ENCODE peak calls at places on chromosomes 11 and 22, in five cellular contexts. X, Y, J, F and G are unnamed samples. For H3K4me1, the result is how much of the 10 kb centered on the place peaks cover.

GRCh38 chr11:107006076-107006833 is 12.0 kb downstream of the GUCY1A2 start:
- DNase-seq in F (no peak), Y (no peak), X (no peak), J (no peak), G (no peak)

GRCh38 chr11:72349053-72349452 is 85.3 kb downstream of the CLPB start:
- DNase-seq in X (no peak), J (no peak), Y (no peak), F (no peak), G (no peak)

GRCh38 chr11:3929689-3930088 is 74.2 kb downstream of the STIM1 start:
- DNase-seq in Y (no peak), X (no peak), F (no peak), J (no peak), G (no peak)

GRCh38 chr11:115132829-115133228 is 371.4 kb downstream of the CADM1 start:
- DNase-seq in F (no peak), Y (no peak), J (no peak), X (peak), G (no peak)

GRCh38 chr11:45082744-45083543 is 63.5 kb upstream of the PRDM11 start:
- DNase-seq in F (no peak), Y (peak), X (peak), J (no peak), G (no peak)

GRCh38 chr22:39306456-39307361 is 12.7 kb downstream of the RPL3 start:
- DNase-seq in F (no peak), Y (peak), J (peak), X (peak), G (no peak)

GRCh38 chr11:11703885-11704284 is 82.1 kb upstream of the GALNT18 start:
- DNase-seq in X (no peak), J (no peak), F (no peak), Y (no peak), G (no peak)

GRCh38 chr11:11964774-11965150 is 43.7 kb downstream of the DKK3 start:
- DNase-seq in F (no peak), Y (peak), J (no peak), X (no peak), G (no peak)

GRCh38 chr22:50342651-50343540 is at the start of gene PPP6R2:
- DNase-seq in Y (peak), J (peak), X (peak), F (no peak), G (peak)

GRCh38 chr22:49142281-49142680 is 685.4 kb downstream of the BRD1 start:
- DNase-seq in F (no peak), X (no peak), J (no peak), Y (peak), G (no peak)

GRCh38 chr11:124115782-124116616 is 749 bp downstream of the VWA5A start:
- DNase-seq in Y (peak), J (peak), X (peak), F (no peak), G (no peak)

GRCh38 chr22:47289316-47289985 is 527.0 kb downstream of the TBC1D22A start:
- DNase-seq in J (no peak), F (no peak), Y (no peak), X (no peak), G (no peak)

GRCh38 chr22:31840581-31840980 is 86.8 kb downstream of the DEPDC5 start:
- DNase-seq in J (no peak), Y (no peak), F (no peak), X (no peak), G (no peak)

GRCh38 chr11:118313242-118313641 is 8.7 kb downstream of the CD3E start:
- DNase-seq in J (no peak), Y (no peak), X (no peak), F (no peak), G (no peak)

GRCh38 chr11:117824571-117825537 is at the start of gene FXYD2:
- DNase-seq in X (no peak), Y (peak), J (peak), F (no peak), G (no peak)

GRCh38 chr22:40345801-40346177 is 511 bp upstream of the ADSL start:
- DNase-seq in X (no peak), J (peak), Y (peak), F (no peak), G (no peak)

GRCh38 chr11:17402486-17402885 is 14.0 kb upstream of the KCNJ11 start:
- DNase-seq in X (no peak), J (no peak), Y (peak), F (no peak), G (no peak)
- TF ChIP-seq CTCF in X (no peak), J (no peak), Y (no peak), F (no peak), G (no peak)

GRCh38 chr22:27792452-27793165 is 8.9 kb downstream of the MN1 start:
- DNase-seq in J (no peak), F (no peak), X (no peak), Y (no peak), G (no peak)
- H3K4me1 ChIP-seq in J (under half), F (under half), X (half or more), Y (under half), G (under half)

GRCh38 chr11:67273260-67273990 is 7.2 kb downstream of the GRK2 start:
- DNase-seq in X (no peak), F (no peak), Y (peak), J (peak), G (no peak)

GRCh38 chr11:67272327-67273259 is 6.3 kb downstream of the GRK2 start:
- DNase-seq in J (no peak), X (no peak), F (no peak), Y (peak), G (peak)

GRCh38 chr11:67270256-67271211 is 4.3 kb downstream of the GRK2 start:
- DNase-seq in X (peak), F (no peak), J (no peak), Y (peak), G (peak)

GRCh38 chr11:67271212-67271547 is 4.9 kb downstream of the GRK2 start:
- DNase-seq in J (no peak), Y (no peak), F (no peak), X (no peak), G (peak)

GRCh38 chr11:67271548-67272284 is 5.4 kb downstream of the GRK2 start:
- DNase-seq in F (no peak), Y (peak), X (no peak), J (no peak), G (peak)
- TF ChIP-seq POLR2AphosphoS5 in F (no peak), Y (no peak), X (no peak), J (no peak), G (no peak)

DNA sequence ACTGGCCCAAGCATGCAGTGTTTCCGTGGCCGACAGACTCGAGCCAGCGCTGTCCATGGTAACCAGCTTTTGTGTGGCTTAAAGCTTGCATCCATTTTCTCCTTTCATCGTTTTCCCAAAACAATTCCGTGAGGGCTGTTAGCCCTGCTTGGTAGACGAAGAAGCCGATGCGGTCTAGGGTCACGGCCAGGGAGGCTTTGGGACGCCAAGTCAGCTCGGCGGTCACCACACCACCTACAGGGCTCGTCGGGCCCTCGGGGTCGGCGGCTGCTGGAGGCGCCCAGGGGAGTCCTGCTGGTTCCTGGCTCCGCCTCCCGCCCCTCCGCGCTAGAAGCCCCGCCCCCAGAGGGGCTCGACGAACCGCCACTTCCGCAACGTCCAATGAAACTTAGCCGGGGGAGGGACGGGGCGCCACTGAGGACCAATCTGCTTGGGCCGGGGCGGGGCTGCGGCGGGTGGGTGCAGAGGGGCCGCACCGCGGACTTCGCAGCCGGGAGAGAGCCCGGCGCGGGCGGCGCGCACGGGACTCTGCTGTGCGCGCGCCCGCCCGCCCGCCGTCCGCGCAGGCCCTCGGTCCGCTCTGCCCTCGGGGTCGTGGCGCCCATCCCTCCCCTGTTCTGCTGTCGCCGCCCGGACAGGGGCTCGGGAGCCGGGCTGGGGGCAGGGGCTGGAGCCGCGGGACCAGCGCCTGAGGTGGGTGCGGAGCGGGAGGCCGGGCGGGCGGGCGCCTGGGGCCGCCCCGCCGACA is at the start of gene TIGD3:
- DNase-seq in J (peak), X (peak), Y (peak), F (peak), G (peak)
- TF ChIP-seq CTCF in J (no peak), X (no peak), Y (no peak), F (no peak), G (no peak)

DNA sequence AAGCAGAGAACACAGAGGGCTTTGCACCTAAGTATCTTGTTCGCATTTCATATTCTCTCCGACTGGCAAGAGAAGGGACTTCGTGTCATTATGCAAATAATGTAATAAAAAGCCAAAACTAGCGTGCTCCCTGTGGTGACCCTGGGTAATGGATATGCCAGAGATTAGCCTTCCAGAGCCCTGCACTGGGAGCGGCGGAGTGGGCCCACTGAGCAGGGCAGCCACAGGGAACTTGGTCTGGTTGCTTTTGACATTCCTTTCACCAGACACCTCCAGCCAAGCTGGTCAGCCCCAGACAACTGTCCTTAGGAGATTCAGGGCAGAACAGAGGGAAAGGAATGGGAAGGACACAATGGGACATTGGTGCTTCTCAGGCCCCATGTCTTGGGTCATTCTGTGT is 56.1 kb downstream of the FLI1 start:
- DNase-seq in X (no peak), Y (no peak), F (no peak), J (no peak), G (no peak)
- H3K4me1 ChIP-seq in X (under half), Y (under half), F (under half), J (under half), G (under half)

GRCh38 chr11:34407121-34407813 is 31.5 kb upstream of the CAT start:
- DNase-seq in Y (no peak), J (peak), X (no peak), F (no peak), G (peak)
- TF ChIP-seq POLR2AphosphoS5 in Y (no peak), J (no peak), X (no peak), F (no peak), G (no peak)

GRCh38 chr11:36711104-36711825 is 113.2 kb upstream of the RAG2 start:
- DNase-seq in J (no peak), X (peak), F (no peak), Y (no peak), G (no peak)
- TF ChIP-seq CTCF in J (no peak), X (peak), F (peak), Y (no peak), G (no peak)

DNA sequence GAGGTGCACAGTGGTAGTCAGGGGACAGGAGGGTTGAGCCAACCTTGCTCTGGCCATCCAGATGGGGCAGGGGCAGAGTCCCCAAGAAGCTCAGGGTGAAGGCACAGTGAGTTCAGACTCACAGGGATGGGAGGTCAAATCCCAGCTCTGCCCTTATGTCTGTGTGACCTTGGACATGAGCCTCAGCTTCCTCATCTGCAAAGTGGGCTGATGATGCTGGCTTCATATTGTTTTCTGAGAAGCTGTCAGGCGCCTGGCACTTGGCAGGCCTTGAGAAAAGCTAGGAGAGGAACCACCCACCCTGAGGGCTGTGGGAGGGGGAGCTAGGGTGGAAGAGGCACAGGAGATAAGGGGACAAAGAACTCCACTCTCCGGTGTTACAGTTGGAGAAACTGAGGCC is 23.6 kb downstream of the CYTH4 start:
- DNase-seq in X (no peak), Y (no peak), F (no peak), J (no peak), G (no peak)
- H3K4me1 ChIP-seq in X (under half), Y (half or more), F (half or more), J (half or more), G (under half)

DNA sequence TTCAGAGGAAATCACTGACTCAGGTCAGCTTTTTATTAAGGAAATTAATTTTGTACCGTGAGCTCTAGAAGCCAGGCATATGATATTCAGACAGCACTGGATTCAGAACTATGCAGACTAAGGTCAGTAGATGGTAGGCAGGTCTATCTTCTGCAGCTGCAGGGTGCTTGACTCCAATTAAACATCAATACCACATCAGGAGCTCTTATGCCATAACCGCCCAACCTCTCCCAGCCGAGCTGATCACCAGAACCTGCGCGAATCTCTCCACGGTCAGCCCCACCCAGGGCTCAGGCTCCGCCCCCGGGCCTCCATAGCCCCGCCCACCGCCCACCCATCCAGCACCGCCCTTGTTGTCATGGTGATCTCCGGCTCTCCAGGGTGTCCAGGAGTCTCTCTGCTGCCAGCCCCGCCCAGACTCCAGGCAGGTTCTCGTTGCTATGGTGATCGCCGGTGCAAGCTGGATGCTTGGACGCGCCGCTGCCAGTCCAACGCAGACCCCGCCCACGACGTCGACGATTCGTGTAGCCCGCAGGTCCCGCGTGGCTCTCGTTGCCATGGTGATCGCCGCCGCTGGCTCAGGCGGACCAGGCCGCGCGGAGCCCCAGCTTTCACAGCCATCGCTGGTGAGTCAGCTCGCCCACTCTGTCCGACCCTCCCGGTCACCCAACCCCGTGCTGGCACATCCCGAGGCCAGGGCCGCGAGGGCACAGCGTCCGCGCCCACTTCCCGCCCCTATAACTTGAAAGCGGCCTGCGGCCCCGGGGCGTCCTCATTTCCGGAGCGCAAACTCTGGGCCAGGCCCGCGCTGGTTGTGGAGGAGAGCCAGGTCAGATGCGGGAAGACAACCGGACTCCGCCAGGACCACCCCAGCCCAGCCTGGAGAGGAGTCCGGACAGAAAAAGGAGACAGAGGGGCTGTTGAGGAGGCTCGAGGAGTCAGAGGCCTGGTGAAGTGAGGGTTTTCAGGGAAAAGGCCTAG is at the start of gene RAB36:
- DNase-seq in Y (peak), J (peak), F (peak), X (peak), G (peak)
- TF ChIP-seq POLR2AphosphoS5 in Y (peak), J (peak), F (peak), X (no peak), G (peak)